ENCODE peak calls at places on chromosomes 7 and 10, in seven cellular contexts. X is colonic mucosa, T is CMK, P is fibroblast of the aortic adventitia, W is left ventricle myocardium inferior, Z is RPMI7951, G is HS-5. Q is an unnamed sample.

GRCh38 chr10:33706746-33707145 is 372.3 kb upstream of the NRP1 start:
- DNase-seq in X (no peak), T (no peak), P (peak; percentile 87), W (no peak), Z (peak; percentile 68), G (no peak), Q (no peak)

GRCh38 chr7:156578978-156579430 is 61.6 kb upstream of the RNF32 start:
- DNase-seq in X (no peak), T (no peak), P (no peak), W (no peak), Z (no peak), G (no peak), Q (no peak)

GRCh38 chr10:72692897-72693598 is 1.1 kb downstream of the MCU start:
- DNase-seq in X (peak; percentile 61), T (no peak), P (peak; percentile 45), W (no peak), Z (peak; percentile 24), G (no peak), Q (no peak)

GRCh38 chr10:26407406-26407969 is 30.7 kb upstream of the APBB1IP start:
- DNase-seq in X (no peak), T (no peak), P (peak; percentile 60), W (no peak), Z (peak; percentile 95), G (peak; percentile 32), Q (no peak)

GRCh38 chr10:70477661-70478162 is 855 bp upstream of the PALD1 start:
- DNase-seq in X (no peak), T (no peak), P (peak; percentile 15), W (no peak), Z (peak; percentile 21), G (no peak), Q (no peak)

GRCh38 chr10:74755273-74755672 is 71.1 kb upstream of the KAT6B start:
- DNase-seq in X (no peak), T (no peak), P (no peak), W (no peak), Z (no peak), G (no peak), Q (no peak)

GRCh38 chr10:29157321-29157720 is 131.5 kb upstream of the LYZL1 start:
- DNase-seq in X (no peak), T (no peak), P (no peak), W (no peak), Z (peak; percentile 53), G (no peak), Q (no peak)

GRCh38 chr7:121030308-121030707 is 41.8 kb downstream of the CPED1 start:
- DNase-seq in X (no peak), T (no peak), P (no peak), W (no peak), Z (no peak), G (no peak), Q (no peak)

GRCh38 chr10:28880551-28880950 is 203.2 kb downstream of the BAMBI start:
- DNase-seq in X (no peak), T (no peak), P (peak; percentile 16), W (no peak), Z (no peak), G (no peak), Q (no peak)

GRCh38 chr7:12550956-12551355 is 19.6 kb upstream of the SCIN start:
- DNase-seq in X (no peak), T (no peak), P (no peak), W (no peak), Z (no peak), G (peak; percentile 53), Q (no peak)

GRCh38 chr10:92110039-92110794 is 180.7 kb downstream of the CPEB3 start:
- DNase-seq in X (no peak), T (peak; percentile 9), P (peak; percentile 57), W (no peak), Z (peak; percentile 67), G (no peak), Q (peak; percentile 80)

GRCh38 chr7:71625534-71625933 is 493.6 kb downstream of the GALNT17 start:
- DNase-seq in X (no peak), T (no peak), P (no peak), W (no peak), Z (no peak), G (no peak), Q (no peak)

GRCh38 chr10:24681476-24682088 is 42.1 kb downstream of the ARHGAP21 start:
- DNase-seq in X (peak; percentile 41), T (no peak), P (no peak), W (no peak), Z (no peak), G (no peak), Q (no peak)

GRCh38 chr10:15211464-15211979 is 43.0 kb upstream of the NMT2 start:
- DNase-seq in X (no peak), T (no peak), P (peak; percentile 86), W (no peak), Z (peak; percentile 82), G (peak; percentile 57), Q (peak; percentile 17)

GRCh38 chr7:17013204-17013603 is 131.4 kb upstream of the AGR3 start:
- DNase-seq in X (no peak), T (no peak), P (peak; percentile 31), W (no peak), Z (no peak), G (no peak), Q (no peak)

GRCh38 chr10:98482096-98482495 is 35.4 kb upstream of the HPS1 start:
- DNase-seq in X (no peak), T (no peak), P (no peak), W (no peak), Z (no peak), G (no peak), Q (no peak)

GRCh38 chr10:78726171-78726570 is 342.6 kb upstream of the ZMIZ1 start:
- DNase-seq in X (no peak), T (no peak), P (no peak), W (no peak), Z (no peak), G (no peak), Q (no peak)

GRCh38 chr10:28349892-28350291 is 47.0 kb upstream of the MPP7 start:
- DNase-seq in X (no peak), T (no peak), P (no peak), W (no peak), Z (no peak), G (no peak), Q (no peak)

GRCh38 chr7:921071-921461 is 33.4 kb downstream of the ADAP1 start:
- DNase-seq in X (no peak), T (no peak), P (no peak), W (no peak), Z (no peak), G (no peak), Q (no peak)

GRCh38 chr7:134234216-134234615 is 82.5 kb downstream of the SLC35B4 start:
- DNase-seq in X (no peak), T (no peak), P (no peak), W (no peak), Z (no peak), G (no peak), Q (no peak)

GRCh38 chr10:5465976-5466450 is 33.4 kb downstream of the CALML5 start:
- DNase-seq in X (peak; percentile 51), T (no peak), P (no peak), W (no peak), Z (no peak), G (no peak), Q (no peak)

GRCh38 chr10:91519899-91520514 is 109.9 kb downstream of the HECTD2 start:
- DNase-seq in X (no peak), T (no peak), P (no peak), W (no peak), Z (no peak), G (no peak), Q (no peak)

GRCh38 chr7:22563115-22563514 is 63.1 kb upstream of the STEAP1B start:
- DNase-seq in X (no peak), T (no peak), P (no peak), W (no peak), Z (peak; percentile 43), G (no peak), Q (no peak)

GRCh38 chr10:69477968-69478597 is 26.8 kb downstream of the TSPAN15 start:
- DNase-seq in X (no peak), T (no peak), P (no peak), W (no peak), Z (no peak), G (no peak), Q (no peak)

GRCh38 chr10:10294801-10295515 is 722.7 kb upstream of the CELF2 start:
- DNase-seq in X (no peak), T (no peak), P (no peak), W (no peak), Z (no peak), G (no peak), Q (no peak)

GRCh38 chr10:61904711-61905445 is 3.4 kb downstream of the ARID5B start:
- DNase-seq in X (peak; percentile 45), T (no peak), P (peak; percentile 75), W (no peak), Z (peak; percentile 72), G (no peak), Q (peak; percentile 80)

GRCh38 chr7:127893547-127893946 is 137.7 kb downstream of the LRRC4 start:
- DNase-seq in X (no peak), T (no peak), P (no peak), W (no peak), Z (no peak), G (no peak), Q (no peak)

GRCh38 chr7:2639994-2640830 is 8.4 kb downstream of the TTYH3 start:
- DNase-seq in X (no peak), T (no peak), P (no peak), W (no peak), Z (peak; percentile 90), G (no peak), Q (peak; percentile 89)

GRCh38 chr10:4822208-4822607 is 3.8 kb upstream of the AKR1E2 start:
- DNase-seq in X (no peak), T (peak; percentile 21), P (no peak), W (no peak), Z (no peak), G (no peak), Q (no peak)

GRCh38 chr10:13417459-13418126 is 69.5 kb upstream of the SEPHS1 start:
- DNase-seq in X (no peak), T (no peak), P (no peak), W (no peak), Z (peak; percentile 62), G (no peak), Q (peak; percentile 44)

GRCh38 chr10:103510046-103510685 is 16.7 kb downstream of the NEURL1 start:
- DNase-seq in X (no peak), T (no peak), P (no peak), W (no peak), Z (no peak), G (no peak), Q (no peak)

GRCh38 chr7:35624299-35625186 is 70.4 kb downstream of the HERPUD2 start:
- DNase-seq in X (no peak), T (peak; percentile 8), P (peak; percentile 41), W (no peak), Z (peak; percentile 45), G (no peak), Q (peak; percentile 71)

GRCh38 chr10:73094986-73095478 is 1.6 kb downstream of the P4HA1 start:
- DNase-seq in X (no peak), T (no peak), P (peak; percentile 26), W (no peak), Z (no peak), G (no peak), Q (no peak)

GRCh38 chr7:51705701-51706100 is 389.1 kb upstream of the COBL start:
- DNase-seq in X (no peak), T (no peak), P (no peak), W (no peak), Z (no peak), G (no peak), Q (no peak)

GRCh38 chr7:42186181-42186580 is 50.8 kb downstream of the GLI3 start:
- DNase-seq in X (no peak), T (no peak), P (no peak), W (no peak), Z (no peak), G (no peak), Q (no peak)